ENCODE peak calls at places on chromosomes 11 and 22, in ten cellular contexts. B is AG09309, O is transverse colon, A is HFF-Myc, Q is IMR-90, X is adrenal gland, J is GM10248, L is left lung, S is left ventricle myocardium inferior, K is Peyer's patch. P is an unnamed sample.
A peak's percentile ranks its signal among the peaks of the same experiment; 100 is the strongest.

GRCh38 chr11:28043930-28044709 is 63.8 kb downstream of the KIF18A start:
- DNase-seq in Q (peak; percentile 8), L (no peak), K (no peak), O (no peak), A (no peak), B (no peak), J (no peak), S (no peak), X (no peak), P (no peak)

GRCh38 chr22:43946391-43946680 is 8.9 kb upstream of the SAMM50 start:
- DNase-seq in K (no peak), S (no peak), O (no peak), B (no peak), J (no peak), A (no peak), Q (no peak), X (no peak), L (no peak), P (no peak)

GRCh38 chr11:62456630-62457029 is 37.8 kb downstream of the SCGB1A1 start:
- DNase-seq in S (no peak), O (no peak), Q (no peak), J (no peak), K (no peak), B (no peak), A (no peak), L (no peak), X (no peak), P (no peak)

GRCh38 chr11:119905162-119905561 is 176.2 kb upstream of the NECTIN1 start:
- DNase-seq in S (no peak), O (peak; percentile 55), Q (no peak), J (no peak), K (no peak), A (no peak), B (no peak), L (no peak), X (no peak), P (no peak)

GRCh38 chr11:28343304-28344233 is 235.4 kb downstream of the METTL15 start:
- DNase-seq in K (no peak), A (peak; percentile 50), X (no peak), O (no peak), S (no peak), Q (peak; percentile 95), B (peak; percentile 48), L (peak; percentile 34), J (no peak), P (no peak)

GRCh38 chr11:12117200-12117995 is 7.0 kb downstream of the MICAL2 start:
- DNase-seq in O (no peak), Q (peak; percentile 76), X (no peak), L (no peak), K (no peak), J (no peak), A (no peak), B (no peak), S (no peak), P (no peak)

GRCh38 chr11:12008790-12009616 is 577 bp upstream of the DKK3 start:
- DNase-seq in Q (peak; percentile 46), O (peak; percentile 14), S (peak; percentile 61), K (no peak), A (no peak), L (no peak), J (no peak), X (peak; percentile 49), B (no peak), P (peak; percentile 50)

GRCh38 chr11:1336836-1337646 is 27.6 kb upstream of the TOLLIP start:
- DNase-seq in S (peak; percentile 43), J (no peak), Q (no peak), O (peak; percentile 41), K (no peak), B (no peak), L (peak; percentile 59), A (no peak), X (peak; percentile 58), P (peak; percentile 30)

GRCh38 chr11:12272821-12273617 is 104.4 kb upstream of the PARVA start:
- DNase-seq in L (peak; percentile 16), O (no peak), X (no peak), Q (peak; percentile 61), J (no peak), B (no peak), A (no peak), S (no peak), K (no peak), P (no peak)

GRCh38 chr11:75424396-75424795 is 8.6 kb downstream of the KLHL35 start:
- DNase-seq in B (no peak), A (no peak), X (no peak), S (no peak), O (no peak), L (no peak), Q (no peak), J (no peak), K (no peak), P (no peak)

GRCh38 chr11:75426720-75427086 is 6.3 kb downstream of the KLHL35 start:
- DNase-seq in K (no peak), S (no peak), X (no peak), L (no peak), B (no peak), J (no peak), A (no peak), O (no peak), Q (no peak), P (no peak)

GRCh38 chr11:75427181-75427580 is 5.8 kb downstream of the KLHL35 start:
- DNase-seq in S (no peak), X (no peak), B (no peak), Q (no peak), J (no peak), L (no peak), A (no peak), O (no peak), K (no peak), P (no peak)

GRCh38 chr11:75423721-75424120 is 9.3 kb downstream of the KLHL35 start:
- DNase-seq in Q (no peak), A (no peak), X (no peak), S (no peak), B (no peak), L (no peak), J (no peak), K (no peak), O (no peak), P (no peak)

DNA sequence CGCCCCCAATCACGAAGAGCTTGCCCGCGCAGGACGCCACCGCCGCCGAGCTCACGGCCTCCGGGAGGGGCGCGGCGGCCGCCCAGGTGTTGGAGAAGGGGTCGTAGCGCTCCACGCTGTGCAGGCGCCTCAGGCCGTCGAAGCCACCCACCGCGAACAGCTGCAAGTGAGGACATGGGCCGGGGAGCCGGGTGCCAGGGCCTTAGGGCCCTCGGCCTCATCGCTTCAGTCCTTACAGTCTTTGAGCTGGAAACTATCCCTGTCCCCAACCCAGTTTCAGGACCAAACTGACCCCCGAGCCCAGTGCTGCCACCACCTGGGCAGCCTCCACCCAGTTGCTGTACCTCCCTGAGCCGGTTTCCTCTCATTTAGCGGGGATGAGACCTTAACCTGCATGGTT is 7.6 kb downstream of the KLHL35 start:
- DNase-seq in B (no peak), X (no peak), S (no peak), L (no peak), Q (no peak), J (no peak), K (no peak), O (no peak), A (no peak), P (no peak)
- TF ChIP-seq CTCF in B (peak; percentile 43), X (no peak), S (no peak), L (no peak), Q (peak; percentile 16), J (peak; percentile 15), K (no peak), O (no peak), A (peak; percentile 32), P (peak; percentile 25)

DNA sequence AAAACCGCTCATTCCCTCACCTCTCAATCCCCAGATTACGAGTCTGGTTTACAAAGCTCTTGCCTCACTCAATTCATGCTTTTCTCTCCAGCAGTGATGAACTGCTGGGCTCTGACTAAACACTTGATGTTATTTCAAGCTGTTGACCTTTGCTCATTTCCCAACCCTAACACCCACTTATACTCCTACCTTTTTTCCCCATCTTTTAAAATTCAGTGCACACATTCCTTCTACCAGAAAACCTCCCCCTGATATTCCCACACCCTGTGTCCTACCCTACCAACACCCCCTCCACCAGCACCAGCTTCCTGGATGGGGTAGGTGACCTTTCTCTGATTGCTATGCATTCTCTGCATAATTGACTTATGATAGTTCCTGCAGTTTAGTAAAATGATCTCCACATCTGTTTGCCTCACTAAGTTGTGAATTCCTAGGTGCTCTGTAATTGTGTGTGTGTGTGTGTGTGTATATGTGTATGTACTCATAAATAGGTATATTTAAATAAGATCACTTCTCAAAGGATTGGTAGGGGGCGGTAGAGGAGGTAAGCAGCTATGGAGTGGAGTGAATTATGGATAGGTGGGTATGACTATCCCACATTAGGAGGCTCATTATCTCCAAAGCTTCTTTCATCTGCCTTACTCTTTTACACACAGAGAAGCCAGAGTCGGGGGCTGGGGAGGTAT is 842 bp downstream of the HEPACAM start:
- DNase-seq in K (no peak), O (no peak), J (no peak), Q (peak; percentile 96), X (no peak), B (peak; percentile 74), L (no peak), A (peak; percentile 53), S (no peak), P (no peak)
- TF ChIP-seq CTCF in K (no peak), O (no peak), J (no peak), Q (peak; percentile 35), X (no peak), B (peak; percentile 35), L (no peak), A (peak; percentile 16), S (no peak), P (no peak)

GRCh38 chr11:106581399-106581798 is 436.9 kb downstream of the GUCY1A2 start:
- DNase-seq in O (no peak), A (no peak), X (no peak), Q (no peak), S (no peak), L (no peak), J (no peak), K (no peak), B (no peak), P (no peak)

DNA sequence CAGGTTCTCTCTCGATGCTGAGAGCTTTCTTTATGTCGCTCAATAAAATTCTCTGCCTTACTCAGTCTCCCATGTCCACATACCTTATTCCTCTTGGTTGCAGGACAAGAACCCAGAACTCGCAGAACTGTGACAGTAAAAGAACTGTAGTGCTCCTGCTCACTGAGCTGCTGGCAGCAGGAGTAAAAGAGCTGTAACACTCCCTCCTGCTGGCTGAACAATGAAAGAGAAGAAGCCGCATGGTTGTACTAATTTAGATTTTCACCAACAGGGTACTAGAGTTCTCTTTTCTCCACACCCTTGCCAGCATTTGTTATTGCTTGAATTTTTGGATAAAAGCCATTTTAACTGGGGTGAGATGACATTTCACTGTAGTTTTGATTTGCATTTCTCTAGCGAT is 433.2 kb downstream of the GUCY1A2 start:
- DNase-seq in X (no peak), Q (peak; percentile 51), L (no peak), A (peak; percentile 4), S (no peak), K (no peak), B (peak; percentile 38), J (no peak), O (no peak), P (no peak)
- TF ChIP-seq CTCF in X (no peak), Q (peak; percentile 70), L (no peak), A (no peak), S (no peak), K (no peak), B (peak; percentile 61), J (no peak), O (no peak), P (peak; percentile 24)

DNA sequence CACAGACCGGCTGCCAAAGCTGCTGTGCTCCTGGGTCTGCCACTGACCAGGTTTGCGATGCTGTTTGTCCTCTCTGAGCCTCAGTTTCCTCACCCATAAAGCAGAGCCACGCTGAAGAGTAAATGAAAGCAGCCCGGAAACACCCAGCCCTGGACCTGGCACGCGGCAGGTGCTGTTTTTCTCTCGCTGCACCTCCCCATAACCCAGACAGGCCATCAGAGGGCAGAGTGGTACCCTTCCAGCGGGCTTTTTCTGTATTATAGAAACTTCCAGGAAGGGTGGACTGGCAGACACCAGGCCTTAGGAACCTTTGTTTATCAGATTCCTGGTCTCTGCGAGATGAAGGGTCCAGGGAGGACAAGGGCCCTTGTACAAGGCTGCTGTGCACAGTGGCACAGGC is 17.9 kb upstream of the FGF19 start:
- DNase-seq in K (no peak), Q (no peak), X (no peak), O (no peak), B (no peak), L (no peak), J (no peak), A (no peak), S (no peak), P (no peak)
- TF ChIP-seq CTCF in K (no peak), Q (peak; percentile 45), X (no peak), O (no peak), B (peak; percentile 34), L (no peak), J (no peak), A (peak; percentile 14), S (peak; percentile 29), P (no peak)

P was measured in GM13977.